ENCODE peak calls at places on chromosomes 13 and 19, in four cellular contexts. B is CD8-positive, alpha-beta T cell; Z is breast epithelium; E is body of pancreas. G is an unnamed sample.

GRCh38 chr19:17576758-17577532 is 21.5 kb downstream of the COLGALT1 start:
- DNase-seq in B (no peak), E (no peak), Z (no peak), G (no peak)

GRCh38 chr13:31797154-31797775 is 57.9 kb downstream of the RXFP2 start:
- DNase-seq in Z (no peak), E (no peak), B (no peak), G (no peak)

GRCh38 chr13:91576590-91576989 is 178.2 kb downstream of the GPC5 start:
- DNase-seq in E (no peak), B (no peak), Z (no peak), G (no peak)

GRCh38 chr13:110583178-110583865 is 21.8 kb upstream of the RAB20 start:
- DNase-seq in B (no peak), E (no peak), Z (no peak), G (no peak)

GRCh38 chr13:30373727-30374126 is 48.6 kb upstream of the UBE2L5 start:
- DNase-seq in B (peak), Z (no peak), E (no peak), G (no peak)

GRCh38 chr19:3253270-3253669 is 28.8 kb downstream of the CELF5 start:
- DNase-seq in Z (no peak), E (no peak), B (no peak), G (no peak)

GRCh38 chr13:97256343-97256783 is 34.2 kb downstream of the MBNL2 start:
- DNase-seq in E (peak), Z (no peak), B (no peak), G (no peak)

GRCh38 chr13:42333613-42334328 is 61.8 kb downstream of the AKAP11 start:
- DNase-seq in E (no peak), B (no peak), Z (no peak), G (no peak)

GRCh38 chr13:99045396-99045795 is 67.5 kb upstream of the DOCK9 start:
- DNase-seq in E (no peak), Z (no peak), B (no peak), G (no peak)

GRCh38 chr19:8451377-8451776 is 6.6 kb downstream of the HNRNPM start:
- DNase-seq in Z (no peak), B (no peak), E (no peak), G (no peak)

GRCh38 chr13:67366533-67366932 is 136.4 kb upstream of the PCDH9 start:
- DNase-seq in Z (no peak), E (no peak), B (no peak), G (no peak)

GRCh38 chr13:101727118-101727517 is 274.6 kb downstream of the ITGBL1 start:
- DNase-seq in B (no peak), E (no peak), Z (no peak), G (no peak)

GRCh38 chr13:29905845-29906244 is 55.4 kb upstream of the UBL3 start:
- DNase-seq in Z (peak), E (peak), B (no peak), G (no peak)

GRCh38 chr13:64912141-64912540 is 2318.0 kb downstream of the PCDH9 start:
- DNase-seq in B (no peak), E (no peak), Z (no peak), G (no peak)

GRCh38 chr13:99376132-99376531 is 68.9 kb upstream of the GPR183 start:
- DNase-seq in Z (no peak), B (no peak), E (no peak), G (no peak)

GRCh38 chr13:77692746-77693448 is 4.6 kb upstream of the SLAIN1 start:
- DNase-seq in E (no peak), Z (no peak), B (no peak), G (no peak)

GRCh38 chr19:47832723-47833122 is 11.0 kb downstream of the CRX start:
- DNase-seq in B (no peak), E (no peak), Z (no peak), G (no peak)

GRCh38 chr19:33271246-33272021 is 30.9 kb downstream of the CEBPA start:
- DNase-seq in B (no peak), Z (no peak), E (no peak), G (no peak)

GRCh38 chr19:41223431-41224234 is 4.6 kb downstream of the AXL start:
- DNase-seq in E (no peak), Z (no peak), B (no peak), G (no peak)

GRCh38 chr13:44837250-44837649 is 152.0 kb downstream of the NUFIP1 start:
- DNase-seq in B (no peak), Z (no peak), E (no peak), G (no peak)

GRCh38 chr19:36081385-36081784 is 26.7 kb downstream of the WDR62 start:
- DNase-seq in B (no peak), E (no peak), Z (peak), G (peak)

GRCh38 chr13:26420282-26420960 is 137.1 kb upstream of the WASF3 start:
- DNase-seq in E (no peak), Z (no peak), B (no peak), G (no peak)

GRCh38 chr13:44601596-44601995 is 25.5 kb upstream of the TSC22D1 start:
- DNase-seq in Z (no peak), E (no peak), B (no peak), G (no peak)

GRCh38 chr19:17944301-17944700 is 11.5 kb downstream of the CCDC124 start:
- DNase-seq in B (no peak), E (no peak), Z (no peak), G (peak)

GRCh38 chr13:73035660-73036059 is 23.1 kb upstream of the KLF5 start:
- DNase-seq in B (no peak), Z (no peak), E (no peak), G (no peak)

GRCh38 chr13:39483326-39483725 is 119.7 kb downstream of the LHFPL6 start:
- DNase-seq in B (no peak), E (no peak), Z (no peak), G (no peak)

GRCh38 chr19:38229585-38230073 is 5.6 kb upstream of the DPF1 start:
- DNase-seq in B (peak), Z (no peak), E (no peak), G (peak)

GRCh38 chr13:46757640-46758039 is 39.3 kb downstream of the ESD start:
- DNase-seq in Z (no peak), B (no peak), E (no peak), G (no peak)

DNA sequence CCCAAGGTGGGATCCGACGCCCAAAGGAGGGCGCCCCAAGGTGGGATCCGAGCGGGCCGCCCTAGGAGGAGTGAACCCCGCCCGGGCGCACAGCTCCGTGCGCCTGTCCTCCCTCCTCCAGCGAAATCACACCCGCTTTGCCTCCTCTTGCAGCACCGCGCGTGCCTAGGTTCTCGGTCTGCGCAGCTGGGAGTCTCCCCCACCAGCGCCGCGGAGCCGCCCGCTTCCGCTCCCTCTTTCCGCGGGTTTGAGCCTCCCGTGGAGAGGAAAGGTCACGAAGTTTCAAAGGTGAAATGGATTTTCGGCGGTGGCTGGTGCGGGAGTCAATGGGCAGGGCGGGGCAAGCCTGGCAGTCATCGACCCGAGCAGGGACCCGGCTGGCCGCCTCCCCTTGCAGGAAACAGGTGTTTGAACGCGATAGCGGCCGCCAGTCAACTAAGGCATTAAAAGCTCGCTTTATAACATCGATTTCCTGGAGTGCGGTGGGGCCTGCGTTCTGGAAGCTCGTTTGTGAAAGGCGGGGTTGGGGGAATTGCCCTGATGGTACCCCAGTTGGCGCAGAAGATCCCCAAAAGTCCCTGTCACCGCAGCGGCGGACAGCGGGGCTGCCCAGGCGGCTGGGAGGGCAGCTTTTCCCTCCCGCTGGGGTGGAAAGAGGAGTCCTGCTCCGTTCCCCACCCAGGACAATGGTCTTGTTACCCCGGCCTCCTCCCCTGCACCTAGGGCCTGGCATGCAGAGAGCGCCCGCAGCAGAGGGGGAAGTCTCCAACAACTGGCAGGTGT is 9.0 kb upstream of the SOX1 start:
- DNase-seq in Z (no peak), E (no peak), B (no peak), G (no peak)
- TF ChIP-seq CTCF in Z (no peak), E (no peak), B (no peak), G (no peak)

DNA sequence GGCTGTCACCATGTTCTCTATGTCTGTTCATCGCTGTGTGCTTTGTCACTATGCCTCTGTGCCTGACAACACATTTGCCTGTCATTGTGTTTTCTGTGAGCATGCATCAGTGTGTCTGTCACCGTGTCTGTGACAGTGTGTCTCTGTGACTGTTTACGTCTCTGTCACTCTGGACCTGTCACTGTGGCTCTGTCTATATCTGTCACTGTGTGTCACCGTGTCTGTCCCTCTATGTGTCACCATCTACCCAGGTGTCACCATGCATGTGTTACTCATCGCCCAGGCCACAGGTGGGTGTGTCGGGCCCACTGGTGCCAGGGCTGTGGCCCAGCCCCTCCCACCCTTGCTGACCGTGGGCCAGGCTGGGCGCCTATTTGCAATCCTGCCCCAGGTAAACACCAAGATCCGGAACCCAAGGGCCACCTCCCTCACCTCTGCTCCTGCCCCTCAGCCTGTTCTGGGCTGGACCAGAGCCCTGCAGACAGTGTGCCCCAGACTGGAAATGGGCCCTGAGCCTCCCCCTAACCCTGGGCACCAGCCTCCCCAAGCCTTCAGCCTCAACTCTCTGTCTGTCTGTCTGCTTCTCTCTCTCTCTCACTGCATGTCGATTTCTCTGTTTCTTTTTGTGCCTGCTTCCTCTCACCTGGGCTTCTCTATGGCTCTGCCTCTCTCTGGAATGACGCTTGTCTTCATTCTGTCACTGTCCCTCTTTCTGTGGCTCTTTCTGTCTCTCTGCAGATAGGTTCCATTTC is 7.7 kb downstream of the IRF2BP1 start:
- DNase-seq in B (no peak), Z (peak), E (peak), G (no peak)
- H3K27ac ChIP-seq in B (no peak), Z (peak), E (peak), G (no peak)

DNA sequence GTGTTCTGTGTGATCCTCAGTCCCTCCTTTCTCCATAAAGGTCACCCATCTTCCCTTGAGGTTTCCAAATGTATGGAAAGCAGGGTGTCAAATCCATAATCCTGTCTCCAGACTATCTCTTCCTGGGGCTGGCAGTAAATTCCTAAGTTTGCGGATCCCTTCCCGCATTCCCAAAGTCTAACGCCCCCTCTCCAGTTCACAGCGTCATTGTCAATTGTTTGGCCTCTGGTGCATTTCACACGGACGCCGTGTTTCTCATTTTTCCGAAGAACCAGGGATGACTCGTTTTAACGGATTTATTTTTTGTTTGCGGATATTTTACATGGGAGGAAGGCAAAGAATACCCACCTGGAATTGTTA is 32.6 kb downstream of the ZNF136 start:
- DNase-seq in Z (no peak), B (no peak), E (no peak), G (no peak)
- H3K4me3 ChIP-seq in Z (peak), B (peak), E (peak), G (peak)

DNA sequence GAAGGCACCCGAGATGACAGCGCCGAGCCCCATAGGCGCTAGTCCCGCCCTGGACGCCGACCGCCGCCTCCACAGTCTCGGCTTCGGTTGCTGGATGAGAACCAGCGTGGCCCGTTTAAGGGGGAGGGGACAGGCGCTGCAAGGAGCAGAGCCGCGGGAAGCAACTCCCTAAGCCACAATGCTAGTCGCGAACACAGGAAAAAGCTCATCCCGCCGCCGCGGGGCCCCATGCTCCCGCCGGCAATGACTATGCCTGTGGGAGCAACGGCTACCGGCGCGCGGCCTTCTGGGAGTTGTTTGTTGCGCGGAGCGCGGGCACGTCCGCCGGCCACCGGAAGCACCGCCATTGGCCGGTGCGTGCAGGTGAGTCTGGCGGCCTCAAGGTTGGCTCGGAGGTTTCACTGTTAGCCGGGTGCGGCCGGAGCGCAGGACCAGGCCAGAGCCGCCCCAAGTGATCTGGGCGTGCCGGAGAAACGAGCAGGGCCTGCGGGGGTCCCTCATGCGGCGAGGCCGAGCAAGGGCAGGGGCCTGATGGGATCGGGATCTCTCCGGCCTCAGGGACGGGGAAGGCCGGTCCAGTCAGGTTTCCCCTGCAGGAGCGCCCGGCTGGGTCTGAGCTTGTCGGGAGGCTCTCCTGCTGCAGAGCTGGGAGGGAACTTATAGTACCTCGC is at the start of gene ZNF544:
- DNase-seq in B (peak), Z (peak), E (peak), G (peak)
- TF ChIP-seq CTCF in B (no peak), Z (no peak), E (no peak), G (no peak)

GRCh38 chr13:22569830-22570229 is 610.9 kb upstream of the SGCG start:
- DNase-seq in Z (no peak), E (no peak), B (no peak), G (no peak)
- H3K27ac ChIP-seq in Z (no peak), E (no peak), B (no peak), G (no peak)

DNA sequence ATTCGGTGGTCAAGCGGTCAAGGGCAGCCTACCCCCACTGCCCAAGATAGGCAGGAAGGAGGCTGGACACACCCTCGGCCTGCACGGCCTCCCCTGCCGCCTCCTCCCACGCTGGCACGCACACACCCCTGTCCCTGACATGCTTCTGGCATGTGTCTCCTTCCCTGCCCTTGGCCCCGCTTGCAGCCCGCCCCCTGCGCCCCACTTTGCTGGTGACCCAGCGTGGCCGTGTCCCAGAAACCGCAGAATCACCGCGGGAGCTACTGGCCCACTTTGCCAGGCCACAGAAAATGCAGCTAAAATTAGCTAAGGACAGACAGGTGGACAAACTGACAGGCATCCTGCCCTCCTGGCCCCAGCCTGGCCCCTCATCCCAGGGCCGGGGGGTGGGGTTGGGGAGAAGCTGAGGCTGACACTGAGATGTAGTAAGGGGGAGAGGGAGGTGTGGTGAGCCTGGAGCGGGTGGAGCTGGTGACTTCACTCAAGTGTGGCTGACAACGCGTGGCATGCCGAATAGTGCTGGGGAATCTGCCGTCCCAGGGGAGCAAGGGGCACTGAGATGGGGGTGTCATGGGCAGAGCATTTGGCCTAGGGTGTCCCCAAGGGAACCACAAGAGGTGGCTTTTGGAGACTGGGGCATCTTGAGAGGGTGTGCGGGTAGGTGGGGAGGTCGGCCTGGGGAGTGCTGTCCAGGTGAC is 2.4 kb downstream of the SHANK1 start:
- DNase-seq in Z (no peak), E (no peak), B (peak), G (no peak)
- H3K4me3 ChIP-seq in Z (no peak), E (no peak), B (no peak), G (peak)

GRCh38 chr13:56352356-56352755 is 788.4 kb upstream of the PRR20A start:
- DNase-seq in E (no peak), Z (no peak), B (no peak), G (no peak)

GRCh38 chr13:56349866-56350265 is 790.9 kb upstream of the PRR20A start:
- DNase-seq in Z (no peak), E (no peak), B (no peak), G (no peak)

GRCh38 chr13:56347014-56347413 is 793.7 kb upstream of the PRR20A start:
- DNase-seq in E (no peak), B (no peak), Z (no peak), G (no peak)

GRCh38 chr13:56352901-56353300 is 787.8 kb upstream of the PRR20A start:
- DNase-seq in Z (no peak), E (no peak), B (no peak), G (no peak)

GRCh38 chr13:56351041-56351440 is 789.7 kb upstream of the PRR20A start:
- DNase-seq in B (no peak), Z (no peak), E (no peak), G (no peak)
- TF ChIP-seq CTCF in B (no peak), Z (no peak), E (no peak), G (no peak)

DNA sequence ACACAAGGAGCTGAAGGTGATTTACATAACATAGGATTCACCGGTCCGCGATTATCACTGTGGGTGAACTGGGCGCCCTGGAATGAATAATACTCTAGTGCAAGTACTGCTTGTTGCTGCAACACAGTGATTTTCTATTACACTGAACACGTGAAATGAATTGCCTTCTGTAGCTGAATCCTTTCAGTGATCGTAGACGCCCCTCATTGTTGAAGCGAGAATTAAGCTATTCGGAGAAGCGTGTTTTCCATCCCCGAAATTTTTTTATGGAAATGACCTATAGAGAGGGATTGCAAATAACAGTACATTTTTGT is 2.7 kb upstream of the MAB21L1 start:
- DNase-seq in E (no peak), Z (no peak), B (no peak), G (no peak)
- H3K27ac ChIP-seq in E (no peak), Z (no peak), B (no peak), G (no peak)